ENCODE peak calls at places on chromosome 1, in six cellular contexts. One of them, this sample, is unnamed.
A peak's percentile ranks its signal among the peaks of the same experiment; 100 is the strongest.

GRCh38 chr1:93136445-93136844 is 43.8 kb downstream of the TMED5 start:
- DNase-seq in GM12878: no peak
- DNase-seq in uterus: no peak
- DNase-seq in lower leg skin: no peak
- DNase-seq in GM12891: no peak
- DNase-seq in ovary: no peak
- DNase-seq in this sample: no peak

GRCh38 chr1:16260814-16261213 is 23.8 kb upstream of the CPLANE2 start:
- DNase-seq in GM12878: no peak
- DNase-seq in uterus: no peak
- DNase-seq in lower leg skin: no peak
- DNase-seq in GM12891: no peak
- DNase-seq in ovary: no peak
- DNase-seq in this sample: no peak

GRCh38 chr1:165248969-165249571 is 107.4 kb downstream of the LMX1A start:
- DNase-seq in GM12878: no peak
- DNase-seq in uterus: no peak
- DNase-seq in lower leg skin: no peak
- DNase-seq in GM12891: no peak
- DNase-seq in ovary: no peak
- DNase-seq in this sample: no peak

GRCh38 chr1:14366361-14367018 is 232.0 kb upstream of the KAZN start:
- DNase-seq in GM12878: no peak
- DNase-seq in uterus: no peak
- DNase-seq in lower leg skin: peak; percentile 90
- DNase-seq in GM12891: no peak
- DNase-seq in ovary: no peak
- DNase-seq in this sample: no peak

GRCh38 chr1:239811211-239811902 is 280.3 kb upstream of the FMN2 start:
- DNase-seq in GM12878: no peak
- DNase-seq in uterus: no peak
- DNase-seq in lower leg skin: no peak
- DNase-seq in GM12891: no peak
- DNase-seq in ovary: no peak
- DNase-seq in this sample: no peak

GRCh38 chr1:62597281-62597680 is at the start of gene ANGPTL3:
- DNase-seq in GM12878: no peak
- DNase-seq in uterus: no peak
- DNase-seq in lower leg skin: no peak
- DNase-seq in GM12891: no peak
- DNase-seq in ovary: no peak
- DNase-seq in this sample: no peak

GRCh38 chr1:221335161-221336101 is 406.5 kb downstream of the DUSP10 start:
- DNase-seq in GM12878: no peak
- DNase-seq in uterus: peak; percentile 59
- DNase-seq in lower leg skin: no peak
- DNase-seq in GM12891: no peak
- DNase-seq in ovary: peak; percentile 17
- DNase-seq in this sample: no peak

GRCh38 chr1:213623862-213624261 is 363.9 kb upstream of the PROX1 start:
- DNase-seq in GM12878: no peak
- DNase-seq in uterus: no peak
- DNase-seq in lower leg skin: no peak
- DNase-seq in GM12891: no peak
- DNase-seq in ovary: no peak
- DNase-seq in this sample: no peak

GRCh38 chr1:1082239-1083180 is 8.4 kb upstream of the RNF223 start:
- DNase-seq in GM12878: no peak
- DNase-seq in uterus: peak; percentile 13
- DNase-seq in lower leg skin: peak; percentile 77
- DNase-seq in GM12891: no peak
- DNase-seq in ovary: peak; percentile 16
- DNase-seq in this sample: no peak

GRCh38 chr1:203597386-203598040 is 29.1 kb upstream of the ATP2B4 start:
- DNase-seq in GM12878: no peak
- DNase-seq in uterus: peak; percentile 82
- DNase-seq in lower leg skin: no peak
- DNase-seq in GM12891: no peak
- DNase-seq in ovary: peak; percentile 53
- DNase-seq in this sample: no peak

GRCh38 chr1:117735045-117735992 is 129.5 kb downstream of the TENT5C start:
- DNase-seq in GM12878: peak; percentile 9
- DNase-seq in uterus: no peak
- DNase-seq in lower leg skin: no peak
- DNase-seq in GM12891: no peak
- DNase-seq in ovary: peak; percentile 43
- DNase-seq in this sample: no peak

GRCh38 chr1:51445346-51446090 is 73.5 kb downstream of the EPS15 start:
- DNase-seq in GM12878: no peak
- DNase-seq in uterus: no peak
- DNase-seq in lower leg skin: no peak
- DNase-seq in GM12891: no peak
- DNase-seq in ovary: no peak
- DNase-seq in this sample: no peak

DNA sequence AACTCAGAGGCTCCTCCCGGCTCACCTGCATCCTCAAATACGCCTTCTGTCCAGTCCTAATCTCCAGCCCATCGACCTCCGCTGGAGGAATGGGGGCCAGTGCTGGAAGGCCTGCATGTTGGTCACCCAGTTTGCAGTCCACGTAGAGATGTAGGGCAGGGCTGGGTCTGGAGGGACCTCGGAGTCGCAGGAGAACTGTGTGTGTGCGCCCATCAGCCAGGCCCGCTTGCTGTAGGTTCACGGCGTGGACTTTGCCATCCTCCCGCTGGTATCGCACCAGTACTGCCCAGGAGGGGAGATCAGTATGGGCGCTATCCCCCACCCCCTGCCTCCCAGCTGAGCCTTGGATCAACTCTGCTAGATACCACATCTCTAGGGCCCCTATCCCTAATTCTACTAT is 2.7 kb downstream of the THBS3 start:
- DNase-seq in GM12878: no peak
- DNase-seq in uterus: no peak
- DNase-seq in lower leg skin: no peak
- DNase-seq in GM12891: no peak
- DNase-seq in ovary: no peak
- DNase-seq in this sample: no peak
- TF ChIP-seq POLR2A in GM12878: no peak
- TF ChIP-seq POLR2A in uterus: no peak
- TF ChIP-seq POLR2A in lower leg skin: no peak
- TF ChIP-seq POLR2A in GM12891: no peak
- TF ChIP-seq POLR2A in ovary: no peak
- TF ChIP-seq POLR2A in this sample: no peak

DNA sequence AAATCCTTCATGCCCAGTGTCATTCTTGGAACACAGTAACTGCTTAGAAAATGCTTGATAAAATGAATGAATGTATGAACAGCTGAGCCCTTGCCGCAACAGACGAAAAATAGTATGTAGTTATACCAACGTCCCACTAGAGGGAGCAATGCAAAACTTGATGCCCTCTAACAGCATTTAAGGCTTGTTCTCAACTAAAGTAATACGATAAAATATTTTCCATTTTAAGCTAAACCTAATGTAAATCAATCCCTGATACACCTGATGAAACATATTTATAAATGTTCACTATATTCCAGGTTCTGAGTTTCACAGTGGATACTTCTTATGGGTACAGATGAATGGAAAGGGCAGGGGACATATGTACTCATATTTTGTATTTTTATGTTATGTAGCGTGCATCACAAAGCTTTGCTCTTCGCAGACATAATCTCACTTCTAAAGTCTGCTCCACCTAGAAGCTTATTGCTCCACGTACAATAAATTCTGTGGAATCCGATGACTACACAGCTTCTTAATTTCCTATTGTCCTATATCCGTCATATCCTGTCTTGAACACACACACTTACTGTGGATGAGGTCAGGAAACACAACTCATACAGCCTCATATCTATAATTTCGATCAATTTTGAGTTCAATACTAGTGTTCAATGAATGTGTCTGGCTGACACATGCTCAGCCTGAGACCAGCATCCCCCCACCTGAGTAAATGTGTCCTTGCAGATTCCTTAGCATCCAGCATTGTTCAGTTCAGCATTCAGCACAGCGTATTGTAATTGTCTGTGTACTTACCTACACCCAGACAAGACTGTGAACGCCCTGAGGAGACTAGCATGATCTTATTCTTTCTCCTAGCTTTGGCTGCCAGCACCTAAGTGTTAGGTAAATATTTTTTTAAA is 4.4 kb upstream of the UTP25 start:
- DNase-seq in GM12878: no peak
- DNase-seq in uterus: no peak
- DNase-seq in lower leg skin: no peak
- DNase-seq in GM12891: no peak
- DNase-seq in ovary: no peak
- DNase-seq in this sample: peak; percentile 74
- TF ChIP-seq POLR2A in GM12878: no peak
- TF ChIP-seq POLR2A in uterus: no peak
- TF ChIP-seq POLR2A in lower leg skin: no peak
- TF ChIP-seq POLR2A in GM12891: no peak
- TF ChIP-seq POLR2A in ovary: no peak
- TF ChIP-seq POLR2A in this sample: no peak

GRCh38 chr1:205298191-205298994 is 23.2 kb downstream of the NUAK2 start:
- DNase-seq in GM12878: no peak
- DNase-seq in uterus: no peak
- DNase-seq in lower leg skin: no peak
- DNase-seq in GM12891: no peak
- DNase-seq in ovary: no peak
- DNase-seq in this sample: no peak
- TF ChIP-seq POLR2A in GM12878: no peak
- TF ChIP-seq POLR2A in uterus: no peak
- TF ChIP-seq POLR2A in lower leg skin: no peak
- TF ChIP-seq POLR2A in GM12891: no peak
- TF ChIP-seq POLR2A in ovary: no peak
- TF ChIP-seq POLR2A in this sample: no peak

GRCh38 chr1:54564312-54565112 is 16.5 kb downstream of the ACOT11 start:
- DNase-seq in GM12878: no peak
- DNase-seq in uterus: no peak
- DNase-seq in lower leg skin: no peak
- DNase-seq in GM12891: no peak
- DNase-seq in ovary: no peak
- DNase-seq in this sample: peak; percentile 45

GRCh38 chr1:54566438-54567141 is 18.6 kb downstream of the ACOT11 start:
- DNase-seq in GM12878: no peak
- DNase-seq in uterus: no peak
- DNase-seq in lower leg skin: no peak
- DNase-seq in GM12891: no peak
- DNase-seq in ovary: no peak
- DNase-seq in this sample: no peak

GRCh38 chr1:54567961-54568360 is 19.9 kb downstream of the ACOT11 start:
- DNase-seq in GM12878: no peak
- DNase-seq in uterus: no peak
- DNase-seq in lower leg skin: no peak
- DNase-seq in GM12891: no peak
- DNase-seq in ovary: no peak
- DNase-seq in this sample: no peak

GRCh38 chr1:54569339-54569738 is 21.3 kb downstream of the ACOT11 start:
- DNase-seq in GM12878: no peak
- DNase-seq in uterus: no peak
- DNase-seq in lower leg skin: no peak
- DNase-seq in GM12891: no peak
- DNase-seq in ovary: no peak
- DNase-seq in this sample: no peak

GRCh38 chr1:54565113-54565501 is 17.1 kb downstream of the ACOT11 start:
- DNase-seq in GM12878: no peak
- DNase-seq in uterus: no peak
- DNase-seq in lower leg skin: no peak
- DNase-seq in GM12891: no peak
- DNase-seq in ovary: no peak
- DNase-seq in this sample: no peak
- TF ChIP-seq POLR2A in GM12878: no peak
- TF ChIP-seq POLR2A in uterus: no peak
- TF ChIP-seq POLR2A in lower leg skin: no peak
- TF ChIP-seq POLR2A in GM12891: no peak
- TF ChIP-seq POLR2A in ovary: no peak
- TF ChIP-seq POLR2A in this sample: no peak